ENCODE peak calls at places on chromosome 7, in six cellular contexts. Q is heart right ventricle, F is coronary artery, I is astrocyte, M is neuronal stem cell, B is HFF-Myc. Z is an unnamed sample.

GRCh38 chr7:90404777-90405176 is 1.5 kb downstream of the CLDN12 start:
- DNase-seq in Q (no peak), F (no peak), B (no peak), I (no peak), M (no peak), Z (no peak)

GRCh38 chr7:132160525-132161230 is 415.6 kb downstream of the PLXNA4 start:
- DNase-seq in I (no peak), M (no peak), F (no peak), B (peak), Q (no peak), Z (no peak)

GRCh38 chr7:47725031-47725780 is 143.3 kb upstream of the TNS3 start:
- DNase-seq in M (no peak), I (peak), B (no peak), F (no peak), Q (no peak), Z (peak)

GRCh38 chr7:148940702-148941597 is 56.9 kb upstream of the EZH2 start:
- DNase-seq in B (peak), Q (peak), M (peak), I (peak), F (peak), Z (peak)

GRCh38 chr7:134991469-134992339 is 5.4 kb downstream of the AGBL3 start:
- DNase-seq in M (no peak), B (no peak), I (no peak), Q (no peak), F (no peak), Z (peak)

GRCh38 chr7:101874028-101874427 is 56.6 kb downstream of the CUX1 start:
- DNase-seq in M (no peak), B (no peak), F (no peak), I (no peak), Q (no peak), Z (no peak)

GRCh38 chr7:55571534-55572377 is 546 bp downstream of the VOPP1 start:
- DNase-seq in B (no peak), F (peak), M (peak), I (peak), Q (peak), Z (peak)

GRCh38 chr7:118949031-118949430 is 724.5 kb downstream of the ANKRD7 start:
- DNase-seq in F (no peak), I (peak), Q (no peak), B (no peak), M (no peak), Z (no peak)

GRCh38 chr7:126685018-126685573 is 567.6 kb downstream of the GRM8 start:
- DNase-seq in F (no peak), Q (no peak), M (no peak), B (no peak), I (no peak), Z (no peak)

GRCh38 chr7:1969459-1970284 is 263.1 kb downstream of the MAD1L1 start:
- DNase-seq in B (no peak), M (no peak), Q (no peak), I (no peak), F (no peak), Z (no peak)

GRCh38 chr7:101435461-101436225 is 73.0 kb downstream of the COL26A1 start:
- DNase-seq in Q (no peak), F (no peak), B (no peak), I (no peak), M (no peak), Z (no peak)

GRCh38 chr7:77727527-77727926 is 31.3 kb downstream of the RSBN1L start:
- DNase-seq in I (no peak), M (no peak), F (no peak), B (no peak), Q (no peak), Z (no peak)

GRCh38 chr7:159103382-159104187 is 41.1 kb downstream of the VIPR2 start:
- DNase-seq in I (no peak), F (no peak), M (no peak), Q (no peak), B (no peak), Z (peak)

GRCh38 chr7:30802812-30803211 is 31.6 kb downstream of the MINDY4 start:
- DNase-seq in I (no peak), M (no peak), F (no peak), B (no peak), Q (no peak), Z (no peak)

GRCh38 chr7:73974101-73974947 is 53.6 kb upstream of the ELN start:
- DNase-seq in Q (no peak), F (no peak), I (no peak), B (no peak), M (no peak), Z (peak)

GRCh38 chr7:102287465-102288146 is 938 bp downstream of the SH2B2 start:
- DNase-seq in Q (peak), B (no peak), M (no peak), F (no peak), I (no peak), Z (peak)

GRCh38 chr7:130838738-130839137 is 104.7 kb upstream of the KLF14 start:
- DNase-seq in I (peak), Q (no peak), F (no peak), B (peak), M (no peak), Z (no peak)

GRCh38 chr7:111198255-111198654 is 107.3 kb downstream of the LRRN3 start:
- DNase-seq in M (no peak), Q (no peak), I (peak), B (peak), F (no peak), Z (no peak)

GRCh38 chr7:130409067-130409721 is 28.9 kb downstream of the CPA1 start:
- DNase-seq in F (no peak), I (peak), B (no peak), Q (no peak), M (no peak), Z (no peak)

GRCh38 chr7:143454091-143454729 is 11.0 kb downstream of the TAS2R60 start:
- DNase-seq in B (no peak), F (no peak), I (no peak), Q (no peak), M (no peak), Z (no peak)

GRCh38 chr7:105849122-105849855 is 27.1 kb downstream of the ATXN7L1 start:
- DNase-seq in Q (no peak), I (no peak), M (no peak), F (no peak), B (no peak), Z (no peak)

GRCh38 chr7:51255536-51256243 is 60.9 kb downstream of the COBL start:
- DNase-seq in I (no peak), M (no peak), F (no peak), B (no peak), Q (no peak), Z (no peak)

GRCh38 chr7:14846405-14846804 is 56.1 kb downstream of the DGKB start:
- DNase-seq in I (no peak), F (no peak), B (no peak), Q (no peak), M (no peak), Z (no peak)

GRCh38 chr7:41694490-41694889 is 8.4 kb downstream of the INHBA start:
- DNase-seq in F (no peak), M (no peak), B (no peak), Q (no peak), I (no peak), Z (no peak)

GRCh38 chr7:116161733-116162132 is 48.6 kb upstream of the TES start:
- DNase-seq in Q (no peak), B (no peak), F (no peak), M (peak), I (no peak), Z (no peak)

GRCh38 chr7:45924283-45924682 is 3.2 kb upstream of the IGFBP3 start:
- DNase-seq in F (no peak), B (no peak), M (no peak), I (peak), Q (no peak), Z (peak)

GRCh38 chr7:83190659-83191389 is 28.1 kb upstream of the PCLO start:
- DNase-seq in I (no peak), Q (no peak), B (no peak), M (no peak), F (no peak), Z (no peak)

GRCh38 chr7:93021748-93022147 is 96.0 kb downstream of the SAMD9 start:
- DNase-seq in F (no peak), I (no peak), M (no peak), Q (no peak), B (no peak), Z (no peak)

DNA sequence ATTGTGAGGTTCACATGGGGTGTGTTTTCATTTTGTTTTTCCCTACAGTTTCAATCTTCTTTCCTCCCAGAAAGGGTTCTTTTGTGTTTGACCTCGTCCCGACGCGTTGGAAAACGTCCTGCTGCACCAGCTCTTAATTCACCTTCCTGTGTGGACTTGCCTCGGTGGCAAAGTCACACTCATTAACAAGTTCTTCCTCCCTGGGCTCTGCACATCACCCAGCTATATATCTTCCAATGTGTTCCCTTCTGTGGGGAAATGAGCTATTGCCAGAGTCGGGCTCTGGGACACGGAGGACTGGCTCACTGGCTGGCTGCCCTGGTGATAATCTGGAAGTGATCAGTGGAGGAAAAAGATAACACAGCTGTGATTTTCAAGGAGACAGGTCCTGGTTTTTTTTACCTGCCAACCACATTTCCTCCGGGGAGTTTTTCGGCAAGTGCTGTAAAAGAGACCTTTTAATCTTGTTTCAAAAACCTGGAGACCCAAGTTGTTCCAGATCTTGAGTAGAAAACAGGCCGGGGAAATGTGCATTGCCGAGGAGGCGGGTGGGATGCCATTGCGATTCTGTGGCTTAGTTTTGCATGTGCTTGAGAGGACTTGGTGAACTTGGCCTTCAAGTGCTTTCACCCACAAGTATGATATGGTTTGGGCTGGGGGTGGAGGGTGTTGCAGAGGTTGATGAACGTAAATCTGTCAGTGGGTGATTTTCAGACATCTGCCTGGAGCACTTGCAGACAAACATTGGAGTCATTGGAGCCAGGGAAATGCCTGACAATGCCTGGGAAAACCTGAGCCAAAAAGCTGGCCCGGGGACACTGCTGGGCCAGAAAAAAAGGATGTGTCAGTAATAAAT is 96.5 kb upstream of the CREB5 start:
- DNase-seq in B (peak), F (no peak), Q (no peak), I (peak), M (no peak), Z (no peak)
- H3K4me3 ChIP-seq in B (peak), F (no peak), Q (no peak), I (no peak), M (no peak), Z (no peak)

DNA sequence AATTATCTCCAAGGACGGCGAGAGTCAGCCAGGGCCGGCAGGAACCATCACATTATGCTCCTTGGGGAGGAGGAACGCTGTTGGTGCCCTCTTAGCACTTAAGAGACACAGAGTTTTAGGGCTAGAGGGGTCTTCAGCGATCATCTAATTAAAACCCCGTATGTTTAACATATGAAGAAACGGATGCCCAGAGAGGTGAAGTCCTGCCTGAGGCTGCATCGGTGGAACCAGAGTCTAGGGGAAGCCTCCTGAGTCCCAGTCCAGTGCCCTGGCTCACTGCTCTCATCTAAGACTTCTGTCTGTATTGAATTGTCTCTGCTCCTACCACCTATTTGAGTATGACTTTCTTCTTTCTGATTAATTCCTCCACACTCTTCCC is 688 bp upstream of the ABCB4 start:
- DNase-seq in Q (no peak), B (no peak), M (no peak), F (no peak), I (no peak), Z (no peak)
- H3K4me3 ChIP-seq in Q (peak), B (no peak), M (no peak), F (peak), I (peak), Z (no peak)

GRCh38 chr7:94173436-94173835 is 169.3 kb upstream of the BET1 start:
- DNase-seq in F (no peak), M (no peak), Q (no peak), B (no peak), I (no peak), Z (no peak)

GRCh38 chr7:94174375-94174774 is 170.2 kb upstream of the BET1 start:
- DNase-seq in B (no peak), Q (no peak), F (no peak), M (no peak), I (no peak), Z (no peak)

GRCh38 chr7:94169682-94170081 is 165.5 kb upstream of the BET1 start:
- DNase-seq in Q (no peak), B (no peak), I (no peak), F (no peak), M (no peak), Z (no peak)

GRCh38 chr7:94174956-94175355 is 170.8 kb upstream of the BET1 start:
- DNase-seq in B (no peak), I (no peak), M (no peak), Q (no peak), F (no peak), Z (no peak)

DNA sequence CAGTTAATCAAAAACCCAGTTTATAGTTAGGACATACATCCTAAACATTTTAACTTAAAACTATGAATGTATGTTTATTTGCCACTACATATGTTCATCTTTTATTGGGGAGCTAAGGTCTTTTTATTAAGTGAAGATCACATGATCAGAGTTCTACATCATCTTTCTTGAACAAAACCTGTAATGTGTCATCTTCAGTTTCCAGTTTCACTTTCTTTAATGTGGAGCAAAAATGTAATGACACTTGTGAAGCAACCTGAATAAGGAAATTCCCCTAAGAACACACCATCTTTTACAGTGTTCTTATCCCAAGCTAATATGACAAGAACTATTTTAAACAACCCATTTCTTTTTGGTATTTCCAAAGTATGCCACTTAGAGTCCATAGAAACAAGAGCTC is 166.7 kb upstream of the BET1 start:
- DNase-seq in M (no peak), B (no peak), Q (no peak), F (no peak), I (no peak), Z (no peak)
- H3K4me3 ChIP-seq in M (no peak), B (no peak), Q (no peak), F (no peak), I (no peak), Z (no peak)

GRCh38 chr7:76049295-76049694 is 1.4 kb downstream of the MDH2 start:
- DNase-seq in B (no peak), Q (no peak), I (no peak), F (no peak), M (no peak), Z (no peak)
- H3K4me3 ChIP-seq in B (peak), Q (peak), I (peak), F (peak), M (no peak), Z (no peak)